ENCODE peak calls at places on chromosomes 5 and 9, in seven cellular contexts. X is activated T-helper 1 cell treated with Interleukin-2 at 50 U/mL for 16 hours, R is choroid plexus epithelial cell, L is HEK293T, E is LHCN-M2, M is T-helper 2 cell, U is A172. H is an unnamed sample.
A peak's percentile ranks its signal among the peaks of the same experiment; 100 is the strongest.

GRCh38 chr5:40716000-40716399 is 36.3 kb downstream of the PTGER4 start:
- DNase-seq in X (no peak), R (peak; percentile 46), L (no peak), E (peak; percentile 37), M (no peak), U (no peak), H (no peak)

GRCh38 chr5:146283344-146283761 is 55.3 kb upstream of the POU4F3 start:
- DNase-seq in X (no peak), R (peak; percentile 93), L (no peak), E (peak; percentile 93), M (no peak), U (peak; percentile 99), H (no peak)

GRCh38 chr5:90409318-90410177 is at the start of gene CETN3:
- DNase-seq in X (peak; percentile 77), R (peak; percentile 98), L (peak; percentile 88), E (peak; percentile 94), M (peak; percentile 81), U (peak; percentile 94), H (peak; percentile 77)

GRCh38 chr5:6601271-6601670 is 31.6 kb downstream of the NSUN2 start:
- DNase-seq in X (no peak), R (no peak), L (no peak), E (no peak), M (no peak), U (no peak), H (no peak)

GRCh38 chr5:139795074-139796001 is at the start of gene PSD2:
- DNase-seq in X (no peak), R (no peak), L (peak; percentile 63), E (no peak), M (no peak), U (no peak), H (no peak)

GRCh38 chr9:123941535-123942070 is 11.7 kb upstream of the DENND1A start:
- DNase-seq in X (no peak), R (no peak), L (no peak), E (no peak), M (no peak), U (no peak), H (no peak)

GRCh38 chr5:110894805-110895204 is 156.0 kb downstream of the SLC25A46 start:
- DNase-seq in X (no peak), R (no peak), L (no peak), E (no peak), M (no peak), U (no peak), H (no peak)

GRCh38 chr5:147743686-147744332 is 38.7 kb downstream of the JAKMIP2 start:
- DNase-seq in X (no peak), R (peak; percentile 47), L (no peak), E (no peak), M (no peak), U (no peak), H (no peak)

GRCh38 chr5:6728795-6729183 is 15.6 kb downstream of the TENT4A start:
- DNase-seq in X (no peak), R (no peak), L (no peak), E (no peak), M (no peak), U (no peak), H (no peak)

GRCh38 chr5:172101547-172102225 is 86.3 kb downstream of the STK10 start:
- DNase-seq in X (no peak), R (no peak), L (no peak), E (no peak), M (no peak), U (no peak), H (no peak)

GRCh38 chr5:163221581-163221980 is 215.8 kb upstream of the CCNG1 start:
- DNase-seq in X (no peak), R (no peak), L (no peak), E (no peak), M (no peak), U (no peak), H (no peak)

GRCh38 chr5:116574682-116575634 is at the start of gene SEMA6A:
- DNase-seq in X (no peak), R (peak; percentile 89), L (peak; percentile 83), E (peak; percentile 76), M (peak; percentile 35), U (peak; percentile 78), H (peak; percentile 38)

GRCh38 chr5:9544502-9545300 is 1.2 kb downstream of the SEMA5A start:
- DNase-seq in X (no peak), R (peak; percentile 89), L (peak; percentile 74), E (peak; percentile 77), M (peak; percentile 54), U (peak; percentile 82), H (no peak)

GRCh38 chr5:112407240-112407639 is 11.8 kb downstream of the EPB41L4A start:
- DNase-seq in X (no peak), R (no peak), L (no peak), E (no peak), M (no peak), U (no peak), H (no peak)

GRCh38 chr9:76297721-76298239 is 96.4 kb downstream of the RFK start:
- DNase-seq in X (no peak), R (peak; percentile 75), L (no peak), E (peak; percentile 70), M (no peak), U (no peak), H (no peak)

GRCh38 chr9:126131066-126132010 is 195.3 kb upstream of the MVB12B start:
- DNase-seq in X (no peak), R (no peak), L (no peak), E (no peak), M (no peak), U (no peak), H (peak; percentile 3)

GRCh38 chr5:62732677-62733121 is 154.1 kb downstream of the LRRC70 start:
- DNase-seq in X (no peak), R (peak; percentile 10), L (no peak), E (peak; percentile 11), M (no peak), U (no peak), H (no peak)

GRCh38 chr5:103674321-103674720 is 111.7 kb upstream of the NUDT12 start:
- DNase-seq in X (no peak), R (peak; percentile 16), L (no peak), E (no peak), M (no peak), U (no peak), H (no peak)

GRCh38 chr5:154701181-154701580 is 54.0 kb upstream of the LARP1 start:
- DNase-seq in X (no peak), R (no peak), L (no peak), E (no peak), M (no peak), U (no peak), H (no peak)

GRCh38 chr9:136090060-136090735 is 4.9 kb downstream of the NACC2 start:
- DNase-seq in X (no peak), R (no peak), L (no peak), E (no peak), M (no peak), U (no peak), H (no peak)

GRCh38 chr5:57447656-57448055 is 35.0 kb downstream of the ACTBL2 start:
- DNase-seq in X (no peak), R (peak; percentile 45), L (no peak), E (no peak), M (no peak), U (peak; percentile 7), H (no peak)

GRCh38 chr5:151020304-151021031 is at the start of gene GPX3:
- DNase-seq in X (no peak), R (peak; percentile 48), L (peak; percentile 85), E (no peak), M (peak; percentile 13), U (no peak), H (peak; percentile 40)

GRCh38 chr5:151082274-151082902 is 1.6 kb upstream of the TNIP1 start:
- DNase-seq in X (no peak), R (peak; percentile 50), L (peak; percentile 68), E (peak; percentile 76), M (no peak), U (no peak), H (no peak)

GRCh38 chr9:109453210-109453842 is 44.8 kb downstream of the PTPN3 start:
- DNase-seq in X (no peak), R (peak; percentile 88), L (no peak), E (no peak), M (no peak), U (peak; percentile 97), H (no peak)

GRCh38 chr9:88927510-88927909 is 63.8 kb upstream of the S1PR3 start:
- DNase-seq in X (no peak), R (no peak), L (no peak), E (no peak), M (no peak), U (no peak), H (no peak)

GRCh38 chr9:108665856-108666784 is 189.7 kb downstream of the ACTL7B start:
- DNase-seq in X (no peak), R (no peak), L (no peak), E (no peak), M (no peak), U (no peak), H (no peak)

GRCh38 chr5:14202462-14202861 is 59.3 kb downstream of the TRIO start:
- DNase-seq in X (no peak), R (peak; percentile 90), L (no peak), E (no peak), M (no peak), U (peak; percentile 91), H (peak; percentile 15)

GRCh38 chr9:91843623-91844111 is 106.4 kb downstream of the ROR2 start:
- DNase-seq in X (no peak), R (peak; percentile 74), L (no peak), E (no peak), M (no peak), U (no peak), H (no peak)

GRCh38 chr5:92952243-92952642 is 628.8 kb downstream of the NR2F1-AS1 start:
- DNase-seq in X (no peak), R (no peak), L (no peak), E (no peak), M (no peak), U (no peak), H (no peak)

GRCh38 chr5:116696356-116696755 is 121.7 kb upstream of the SEMA6A start:
- DNase-seq in X (no peak), R (peak; percentile 34), L (no peak), E (no peak), M (no peak), U (no peak), H (no peak)

GRCh38 chr9:117715411-117715989 is 11.3 kb downstream of the TLR4 start:
- DNase-seq in X (no peak), R (peak; percentile 55), L (no peak), E (no peak), M (no peak), U (no peak), H (no peak)

H was measured in memory B cell.